ENCODE peak calls at places on chromosomes 2 and 18, in eight cellular contexts. S is astrocyte; C is mammary epithelial cell; X is OCI-LY7; N is SK-N-SH; O is dorsolateral prefrontal cortex; T is ovary; M is CD8-positive, alpha-beta memory T cell. L is an unnamed sample.

GRCh38 chr2:205754924-205755321 is 72.6 kb downstream of the NRP2 start:
- DNase-seq in S (peak), C (peak), X (no peak), N (no peak), O (no peak), T (peak), M (no peak), L (no peak)

GRCh38 chr2:151063271-151063670 is 198.4 kb downstream of the RBM43 start:
- DNase-seq in S (peak), C (peak), X (no peak), N (peak), O (no peak), T (no peak), M (no peak), L (no peak)

GRCh38 chr2:189441709-189442074 is 418 bp downstream of the WDR75 start:
- DNase-seq in S (no peak), C (no peak), X (no peak), N (no peak), O (no peak), T (no peak), M (no peak), L (no peak)

GRCh38 chr18:22753130-22753831 is 179.8 kb upstream of the RBBP8 start:
- DNase-seq in S (no peak), C (no peak), X (no peak), N (no peak), O (no peak), T (no peak), M (no peak), L (no peak)

GRCh38 chr2:96928277-96928781 is 58.1 kb downstream of the FAM178B start:
- DNase-seq in S (peak), C (peak), X (no peak), N (no peak), O (peak), T (no peak), M (no peak), L (peak)

GRCh38 chr2:72033636-72034035 is 114.0 kb downstream of the CYP26B1 start:
- DNase-seq in S (no peak), C (no peak), X (no peak), N (peak), O (no peak), T (no peak), M (no peak), L (no peak)

GRCh38 chr2:195051401-195051800 is 605.6 kb upstream of the SLC39A10 start:
- DNase-seq in S (peak), C (peak), X (no peak), N (no peak), O (no peak), T (no peak), M (no peak), L (no peak)

GRCh38 chr2:176172007-176172747 is 15.1 kb downstream of the HOXD3 start:
- DNase-seq in S (no peak), C (no peak), X (no peak), N (no peak), O (no peak), T (no peak), M (no peak), L (no peak)

GRCh38 chr2:218996937-218997336 is 3.7 kb upstream of the CRYBA2 start:
- DNase-seq in S (no peak), C (no peak), X (no peak), N (peak), O (no peak), T (no peak), M (no peak), L (no peak)

GRCh38 chr2:109014476-109014875 is 25.5 kb upstream of the EDAR start:
- DNase-seq in S (no peak), C (no peak), X (no peak), N (no peak), O (no peak), T (no peak), M (no peak), L (no peak)

GRCh38 chr2:161423351-161424178 is 7.5 kb downstream of the TBR1 start:
- DNase-seq in S (no peak), C (no peak), X (no peak), N (peak), O (no peak), T (no peak), M (no peak), L (no peak)

GRCh38 chr18:44951748-44952147 is 271.1 kb downstream of the SETBP1 start:
- DNase-seq in S (no peak), C (no peak), X (no peak), N (no peak), O (no peak), T (no peak), M (no peak), L (no peak)

GRCh38 chr2:85741811-85742507 is 11.8 kb upstream of the ATOH8 start:
- DNase-seq in S (peak), C (peak), X (no peak), N (peak), O (peak), T (peak), M (no peak), L (peak)

GRCh38 chr2:41194235-41194634 is 742.3 kb upstream of the SLC8A1 start:
- DNase-seq in S (peak), C (no peak), X (no peak), N (peak), O (no peak), T (no peak), M (no peak), L (no peak)

GRCh38 chr18:74862094-74862493 is 264.4 kb downstream of the ZNF407 start:
- DNase-seq in S (no peak), C (no peak), X (no peak), N (no peak), O (no peak), T (no peak), M (no peak), L (no peak)

GRCh38 chr18:51337406-51337805 is 139.9 kb upstream of the MEX3C start:
- DNase-seq in S (peak), C (peak), X (no peak), N (no peak), O (no peak), T (no peak), M (no peak), L (no peak)

GRCh38 chr2:238493880-238494572 is 67.3 kb downstream of the ASB1 start:
- DNase-seq in S (no peak), C (no peak), X (peak), N (no peak), O (no peak), T (no peak), M (no peak), L (no peak)

GRCh38 chr2:173754837-173755236 is 210.3 kb downstream of the SP3 start:
- DNase-seq in S (no peak), C (no peak), X (no peak), N (no peak), O (no peak), T (no peak), M (no peak), L (no peak)

GRCh38 chr2:113126845-113127645 is at the start of gene IL1RN:
- DNase-seq in S (no peak), C (no peak), X (no peak), N (no peak), O (no peak), T (no peak), M (no peak), L (no peak)

GRCh38 chr2:172968061-172968469 is 107.6 kb upstream of the MAP3K20 start:
- DNase-seq in S (peak), C (peak), X (no peak), N (no peak), O (no peak), T (peak), M (no peak), L (no peak)

GRCh38 chr2:162073776-162074578 is at the start of gene DPP4:
- DNase-seq in S (no peak), C (no peak), X (no peak), N (peak), O (no peak), T (no peak), M (peak), L (no peak)

GRCh38 chr2:19933351-19933981 is 31.7 kb upstream of the TTC32 start:
- DNase-seq in S (peak), C (peak), X (no peak), N (no peak), O (no peak), T (no peak), M (no peak), L (no peak)

GRCh38 chr2:44980786-44981713 is 28.2 kb downstream of the SIX2 start:
- DNase-seq in S (no peak), C (no peak), X (no peak), N (no peak), O (no peak), T (no peak), M (no peak), L (no peak)

GRCh38 chr18:10020176-10020575 is 106.4 kb downstream of the VAPA start:
- DNase-seq in S (no peak), C (no peak), X (no peak), N (no peak), O (no peak), T (no peak), M (no peak), L (no peak)

GRCh38 chr2:223442874-223443273 is 159.3 kb downstream of the SCG2 start:
- DNase-seq in S (peak), C (no peak), X (no peak), N (no peak), O (no peak), T (no peak), M (no peak), L (no peak)

GRCh38 chr2:9390991-9391390 is 32.3 kb downstream of the ITGB1BP1 start:
- DNase-seq in S (no peak), C (no peak), X (no peak), N (no peak), O (no peak), T (no peak), M (no peak), L (no peak)

GRCh38 chr2:191631754-191632153 is 46.2 kb upstream of the NABP1 start:
- DNase-seq in S (no peak), C (peak), X (no peak), N (no peak), O (no peak), T (no peak), M (no peak), L (no peak)

GRCh38 chr18:59265246-59266018 is 7.8 kb downstream of the RAX start:
- DNase-seq in S (no peak), C (no peak), X (no peak), N (peak), O (no peak), T (no peak), M (no peak), L (no peak)

GRCh38 chr18:45783097-45784075 is 42.1 kb upstream of the SIGLEC15 start:
- DNase-seq in S (peak), C (no peak), X (no peak), N (no peak), O (no peak), T (no peak), M (no peak), L (no peak)

GRCh38 chr2:25417715-25418369 is 76.1 kb upstream of the DNMT3A start:
- DNase-seq in S (no peak), C (no peak), X (peak), N (no peak), O (no peak), T (no peak), M (no peak), L (no peak)

GRCh38 chr2:65165595-65165994 is 35.7 kb upstream of the RAB1A start:
- DNase-seq in S (no peak), C (no peak), X (peak), N (no peak), O (no peak), T (no peak), M (no peak), L (no peak)
- H3K27ac ChIP-seq in S (no peak), C (no peak), X (peak), N (no peak), O (peak), T (no peak), M (no peak), L (peak)

GRCh38 chr2:65231892-65232477 is 4.4 kb downstream of the ACTR2 start:
- DNase-seq in S (peak), C (no peak), X (no peak), N (no peak), O (no peak), T (no peak), M (no peak), L (no peak)

GRCh38 chr2:65231121-65231520 is 3.5 kb downstream of the ACTR2 start:
- DNase-seq in S (peak), C (peak), X (no peak), N (no peak), O (no peak), T (no peak), M (no peak), L (no peak)

GRCh38 chr2:65228249-65228750 is 669 bp downstream of the ACTR2 start:
- DNase-seq in S (peak), C (peak), X (peak), N (peak), O (no peak), T (no peak), M (peak), L (no peak)

GRCh38 chr2:65227471-65228248 is at the start of gene ACTR2:
- DNase-seq in S (peak), C (peak), X (peak), N (peak), O (peak), T (peak), M (peak), L (peak)

GRCh38 chr2:65227035-65227470 is 578 bp upstream of the ACTR2 start:
- DNase-seq in S (peak), C (peak), X (peak), N (no peak), O (no peak), T (no peak), M (no peak), L (no peak)
- H3K27ac ChIP-seq in S (peak), C (peak), X (peak), N (peak), O (peak), T (peak), M (peak), L (peak)

GRCh38 chr2:69767034-69767433 is 25.1 kb downstream of the ANXA4 start:
- DNase-seq in S (peak), C (no peak), X (no peak), N (no peak), O (no peak), T (no peak), M (no peak), L (no peak)
- H3K27ac ChIP-seq in S (no peak), C (no peak), X (no peak), N (peak), O (peak), T (no peak), M (no peak), L (peak)

DNA sequence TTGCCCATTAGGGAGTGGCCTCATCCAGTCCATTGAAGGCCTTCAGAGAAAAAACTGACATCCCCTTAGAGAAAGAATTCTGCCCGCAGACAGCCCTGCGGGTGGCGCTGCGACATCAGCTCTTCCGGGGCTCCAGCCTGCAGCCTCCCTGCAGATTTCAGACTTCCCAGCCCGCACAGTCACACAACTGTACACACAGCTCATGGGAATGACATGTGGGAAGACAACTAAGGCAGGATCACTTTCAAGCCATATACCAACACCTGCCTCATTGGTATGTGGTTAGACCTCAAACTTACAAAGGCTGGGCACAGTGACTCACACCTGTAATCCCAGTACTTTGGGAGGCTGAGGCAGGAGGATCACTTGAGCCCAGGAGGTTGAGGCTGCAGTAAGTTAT is 24.8 kb upstream of the TUBB6 start:
- DNase-seq in S (peak), C (peak), X (no peak), N (no peak), O (no peak), T (no peak), M (no peak), L (no peak)
- H3K27ac ChIP-seq in S (peak), C (peak), X (no peak), N (no peak), O (no peak), T (no peak), M (no peak), L (no peak)